ENCODE peak calls at places on chromosomes 1 and 21, in eight cellular contexts. C is heart left ventricle, M is GM23248, B is Calu3, G is GM12892, R is right lobe of liver, J is lower leg skin, X is ELF-1. V is an unnamed sample.
A peak's percentile ranks its signal among the peaks of the same experiment; 100 is the strongest.

GRCh38 chr1:159088566-159089183 is 12.1 kb upstream of the AIM2 start:
- DNase-seq in R (no peak), B (no peak), M (no peak), C (no peak), X (no peak), J (no peak), G (no peak), V (no peak)

GRCh38 chr1:203440780-203441179 is 34.8 kb upstream of the PRELP start:
- DNase-seq in R (no peak), M (peak; percentile 84), X (peak; percentile 63), G (no peak), B (peak; percentile 35), J (peak; percentile 74), C (peak; percentile 81), V (no peak)

GRCh38 chr21:42063206-42063577 is 7.9 kb upstream of the UMODL1 start:
- DNase-seq in B (peak; percentile 28), C (peak; percentile 58), R (peak; percentile 51), X (no peak), M (no peak), G (no peak), J (no peak), V (no peak)

GRCh38 chr21:41366522-41367151 is 4.8 kb downstream of the MX2 start:
- DNase-seq in X (peak; percentile 36), G (no peak), C (peak; percentile 63), R (peak; percentile 60), B (peak; percentile 76), M (peak; percentile 50), J (no peak), V (peak; percentile 93)

GRCh38 chr1:232628335-232629214 is 1.4 kb downstream of the SIPA1L2 start:
- DNase-seq in G (no peak), R (no peak), B (no peak), C (no peak), J (no peak), X (no peak), M (peak; percentile 59), V (peak; percentile 74)

GRCh38 chr1:115530407-115530806 is 111.4 kb upstream of the VANGL1 start:
- DNase-seq in J (no peak), R (no peak), X (no peak), B (no peak), G (no peak), C (no peak), M (peak; percentile 88), V (no peak)

GRCh38 chr1:183859865-183860264 is 54.9 kb downstream of the RGL1 start:
- DNase-seq in B (no peak), J (no peak), G (no peak), M (peak; percentile 35), R (no peak), X (no peak), C (no peak), V (no peak)

GRCh38 chr1:223230161-223230881 is 87.3 kb upstream of the TLR5 start:
- DNase-seq in G (no peak), C (no peak), M (peak; percentile 91), X (peak; percentile 13), R (no peak), B (no peak), J (no peak), V (no peak)

GRCh38 chr1:17539526-17540254 is at the start of gene ARHGEF10L:
- DNase-seq in G (no peak), M (peak; percentile 79), R (no peak), B (no peak), X (no peak), J (no peak), C (peak; percentile 72), V (no peak)

GRCh38 chr1:234322097-234322496 is 51.2 kb upstream of the COA6 start:
- DNase-seq in J (no peak), R (no peak), B (no peak), G (no peak), X (no peak), M (no peak), C (no peak), V (no peak)

GRCh38 chr1:42335809-42336518 is 929 bp upstream of the FOXJ3 start:
- DNase-seq in C (no peak), B (no peak), G (no peak), J (peak; percentile 42), X (no peak), R (no peak), M (peak; percentile 91), V (no peak)

GRCh38 chr1:43446388-43446740 is 7.4 kb downstream of the HYI start:
- DNase-seq in J (no peak), M (no peak), R (peak; percentile 47), B (no peak), X (no peak), C (peak; percentile 27), G (no peak), V (no peak)

GRCh38 chr1:41378999-41379740 is 17.9 kb downstream of the FOXO6 start:
- DNase-seq in M (no peak), X (no peak), B (no peak), R (no peak), J (no peak), C (no peak), G (no peak), V (no peak)

GRCh38 chr21:37574751-37575150 is 208.2 kb downstream of the DYRK1A start:
- DNase-seq in C (no peak), X (no peak), M (no peak), R (no peak), G (no peak), J (no peak), B (no peak), V (no peak)

GRCh38 chr1:204268101-204268500 is 54.3 kb upstream of the GOLT1A start:
- DNase-seq in C (no peak), B (no peak), X (no peak), G (no peak), R (peak; percentile 26), M (no peak), J (no peak), V (no peak)

GRCh38 chr1:62425041-62425440 is 11.8 kb upstream of the USP1 start:
- DNase-seq in M (no peak), B (no peak), G (no peak), J (no peak), R (no peak), X (no peak), C (no peak), V (no peak)

GRCh38 chr1:8825985-8826481 is 8.6 kb upstream of the RERE start:
- DNase-seq in X (peak; percentile 74), B (no peak), C (no peak), M (peak; percentile 98), G (no peak), R (no peak), J (peak; percentile 52), V (no peak)

GRCh38 chr1:224632381-224632871 is 16.3 kb downstream of the CNIH3 start:
- DNase-seq in G (no peak), M (peak; percentile 79), B (no peak), X (no peak), J (no peak), R (no peak), C (no peak), V (no peak)

GRCh38 chr1:6466023-6466422 is at the start of gene TNFRSF25:
- DNase-seq in J (no peak), C (no peak), M (no peak), R (peak; percentile 52), X (peak; percentile 55), B (no peak), G (no peak), V (no peak)

GRCh38 chr1:8562881-8563865 is 245.3 kb downstream of the SLC45A1 start:
- DNase-seq in X (no peak), J (no peak), G (no peak), C (no peak), R (no peak), B (no peak), M (peak; percentile 73), V (no peak)

GRCh38 chr1:8816831-8817412 is 518 bp downstream of the RERE start:
- DNase-seq in C (peak; percentile 58), R (peak; percentile 76), J (peak; percentile 19), X (peak; percentile 52), M (peak; percentile 45), B (peak; percentile 7), G (peak; percentile 24), V (peak; percentile 37)

GRCh38 chr21:39373634-39374033 is 24.7 kb upstream of the HMGN1 start:
- DNase-seq in G (no peak), X (no peak), M (peak; percentile 58), R (no peak), J (no peak), C (no peak), B (no peak), V (no peak)

GRCh38 chr1:201411292-201411691 is 10.2 kb downstream of the TNNI1 start:
- DNase-seq in C (no peak), G (no peak), M (no peak), J (no peak), B (no peak), X (no peak), R (no peak), V (no peak)

GRCh38 chr21:44461438-44462089 is 6.3 kb downstream of the LRRC3 start:
- DNase-seq in B (no peak), R (peak; percentile 79), J (no peak), G (no peak), M (no peak), C (peak; percentile 62), X (no peak), V (no peak)

GRCh38 chr1:37574834-37575479 is 18.2 kb downstream of the DNALI1 start:
- DNase-seq in G (no peak), X (no peak), R (no peak), B (no peak), J (no peak), M (peak; percentile 89), C (no peak), V (no peak)

GRCh38 chr1:94543893-94544635 is 2.5 kb upstream of the F3 start:
- DNase-seq in M (peak; percentile 84), C (no peak), G (no peak), R (no peak), X (no peak), J (no peak), B (no peak), V (no peak)

GRCh38 chr1:162421258-162422194 is 9.6 kb upstream of the SH2D1B start:
- DNase-seq in J (no peak), C (no peak), G (no peak), M (no peak), R (no peak), B (no peak), X (no peak), V (no peak)

GRCh38 chr1:179228783-179229213 is 679 bp downstream of the ABL2 start:
- DNase-seq in R (peak; percentile 71), J (no peak), B (peak; percentile 61), G (no peak), C (no peak), X (peak; percentile 62), M (peak; percentile 72), V (no peak)

GRCh38 chr1:79259390-79260336 is 253.1 kb upstream of the ADGRL4 start:
- DNase-seq in M (peak; percentile 72), G (no peak), C (no peak), B (no peak), X (no peak), R (no peak), J (no peak), V (peak; percentile 20)

V was measured in AML-193.